ENCODE peak calls at places on chromosomes 6 and 20, in four cellular contexts. One of them, this sample, is unnamed.

GRCh38 chr20:23232679-23233308 is 117.8 kb upstream of the NXT1 start:
- DNase-seq in HepG2: peak; percentile 92
- DNase-seq in K562: no peak
- DNase-seq in GM12878: no peak
- DNase-seq in this sample: no peak

GRCh38 chr6:111552241-111552744 is 53.4 kb downstream of the TRAF3IP2 start:
- DNase-seq in HepG2: no peak
- DNase-seq in K562: no peak
- DNase-seq in GM12878: no peak
- DNase-seq in this sample: no peak

GRCh38 chr6:9370480-9370879 is 935.1 kb upstream of the SLC35B3 start:
- DNase-seq in HepG2: no peak
- DNase-seq in K562: no peak
- DNase-seq in GM12878: no peak
- DNase-seq in this sample: no peak

GRCh38 chr6:144730088-144730640 is 445.0 kb downstream of the UTRN start:
- DNase-seq in HepG2: no peak
- DNase-seq in K562: no peak
- DNase-seq in GM12878: no peak
- DNase-seq in this sample: no peak

GRCh38 chr6:52286798-52287432 is 2.4 kb upstream of the MCM3 start:
- DNase-seq in HepG2: peak; percentile 89
- DNase-seq in K562: peak; percentile 45
- DNase-seq in GM12878: no peak
- DNase-seq in this sample: peak; percentile 73

GRCh38 chr6:72704979-72705378 is 83.1 kb downstream of the KCNQ5 start:
- DNase-seq in HepG2: peak; percentile 2
- DNase-seq in K562: no peak
- DNase-seq in GM12878: no peak
- DNase-seq in this sample: no peak

GRCh38 chr6:152432758-152433157 is 204.4 kb downstream of the SYNE1 start:
- DNase-seq in HepG2: no peak
- DNase-seq in K562: no peak
- DNase-seq in GM12878: no peak
- DNase-seq in this sample: no peak

GRCh38 chr20:53952528-53953096 is 117.8 kb downstream of the BCAS1 start:
- DNase-seq in HepG2: no peak
- DNase-seq in K562: no peak
- DNase-seq in GM12878: no peak
- DNase-seq in this sample: no peak

GRCh38 chr20:31721408-31722332 is 998 bp downstream of the BCL2L1 start:
- DNase-seq in HepG2: no peak
- DNase-seq in K562: no peak
- DNase-seq in GM12878: no peak
- DNase-seq in this sample: no peak

GRCh38 chr20:40562031-40562430 is 127.0 kb downstream of the MAFB start:
- DNase-seq in HepG2: no peak
- DNase-seq in K562: no peak
- DNase-seq in GM12878: no peak
- DNase-seq in this sample: peak; percentile 19

GRCh38 chr6:46220351-46221220 is 49.8 kb upstream of the ENPP5 start:
- DNase-seq in HepG2: no peak
- DNase-seq in K562: no peak
- DNase-seq in GM12878: peak; percentile 71
- DNase-seq in this sample: no peak

GRCh38 chr20:49210101-49210749 is 9.0 kb upstream of the DDX27 start:
- DNase-seq in HepG2: no peak
- DNase-seq in K562: no peak
- DNase-seq in GM12878: no peak
- DNase-seq in this sample: no peak

GRCh38 chr20:58722877-58723627 is 30.5 kb downstream of the NPEPL1 start:
- DNase-seq in HepG2: no peak
- DNase-seq in K562: no peak
- DNase-seq in GM12878: no peak
- DNase-seq in this sample: no peak

GRCh38 chr6:99589290-99589672 is 17.4 kb upstream of the PRDM13 start:
- DNase-seq in HepG2: no peak
- DNase-seq in K562: no peak
- DNase-seq in GM12878: no peak
- DNase-seq in this sample: no peak

GRCh38 chr6:135231469-135231844 is 50.3 kb downstream of the MYB start:
- DNase-seq in HepG2: no peak
- DNase-seq in K562: no peak
- DNase-seq in GM12878: peak; percentile 59
- DNase-seq in this sample: no peak

GRCh38 chr6:132153221-132153896 is 202.2 kb upstream of the CCN2 start:
- DNase-seq in HepG2: no peak
- DNase-seq in K562: no peak
- DNase-seq in GM12878: no peak
- DNase-seq in this sample: no peak

GRCh38 chr20:49615401-49616153 is 47.6 kb upstream of the PTGIS start:
- DNase-seq in HepG2: peak; percentile 62
- DNase-seq in K562: no peak
- DNase-seq in GM12878: no peak
- DNase-seq in this sample: peak; percentile 83

GRCh38 chr6:2275892-2276242 is 30.5 kb upstream of the GMDS start:
- DNase-seq in HepG2: no peak
- DNase-seq in K562: no peak
- DNase-seq in GM12878: no peak
- DNase-seq in this sample: no peak

GRCh38 chr6:93036835-93037234 is 382.5 kb downstream of the EPHA7 start:
- DNase-seq in HepG2: peak; percentile 4
- DNase-seq in K562: no peak
- DNase-seq in GM12878: no peak
- DNase-seq in this sample: peak; percentile 2

GRCh38 chr6:33324139-33324538 is 6.6 kb upstream of the ZBTB22 start:
- DNase-seq in HepG2: no peak
- DNase-seq in K562: no peak
- DNase-seq in GM12878: no peak
- DNase-seq in this sample: no peak

GRCh38 chr20:22499475-22500174 is 84.7 kb downstream of the FOXA2 start:
- DNase-seq in HepG2: no peak
- DNase-seq in K562: no peak
- DNase-seq in GM12878: no peak
- DNase-seq in this sample: no peak

GRCh38 chr6:47483853-47484546 is 6.4 kb downstream of the CD2AP start:
- DNase-seq in HepG2: peak; percentile 31
- DNase-seq in K562: no peak
- DNase-seq in GM12878: no peak
- DNase-seq in this sample: no peak

GRCh38 chr6:47479874-47480273 is 2.3 kb downstream of the CD2AP start:
- DNase-seq in HepG2: no peak
- DNase-seq in K562: no peak
- DNase-seq in GM12878: no peak
- DNase-seq in this sample: no peak

GRCh38 chr6:47483516-47483852 is 5.9 kb downstream of the CD2AP start:
- DNase-seq in HepG2: no peak
- DNase-seq in K562: no peak
- DNase-seq in GM12878: no peak
- DNase-seq in this sample: no peak

GRCh38 chr6:47479156-47479541 is 1.6 kb downstream of the CD2AP start:
- DNase-seq in HepG2: no peak
- DNase-seq in K562: no peak
- DNase-seq in GM12878: no peak
- DNase-seq in this sample: no peak

GRCh38 chr6:47481806-47482205 is 4.2 kb downstream of the CD2AP start:
- DNase-seq in HepG2: no peak
- DNase-seq in K562: no peak
- DNase-seq in GM12878: no peak
- DNase-seq in this sample: no peak
- TF ChIP-seq POLR2AphosphoS2 in HepG2: no peak
- TF ChIP-seq POLR2AphosphoS2 in K562: no peak
- TF ChIP-seq POLR2AphosphoS2 in GM12878: no peak
- TF ChIP-seq POLR2AphosphoS2 in this sample: no peak

GRCh38 chr6:17446713-17447112 is 53.3 kb downstream of the CAP2 start:
- DNase-seq in HepG2: no peak
- DNase-seq in K562: no peak
- DNase-seq in GM12878: no peak
- DNase-seq in this sample: no peak
- TF ChIP-seq POLR2AphosphoS2 in HepG2: no peak
- TF ChIP-seq POLR2AphosphoS2 in K562: no peak
- TF ChIP-seq POLR2AphosphoS2 in GM12878: no peak
- TF ChIP-seq POLR2AphosphoS2 in this sample: no peak

GRCh38 chr20:36173451-36173933 is 19.0 kb downstream of the EPB41L1 start:
- DNase-seq in HepG2: no peak
- DNase-seq in K562: peak; percentile 49
- DNase-seq in GM12878: no peak
- DNase-seq in this sample: no peak
- TF ChIP-seq POLR2AphosphoS2 in HepG2: no peak
- TF ChIP-seq POLR2AphosphoS2 in K562: no peak
- TF ChIP-seq POLR2AphosphoS2 in GM12878: no peak
- TF ChIP-seq POLR2AphosphoS2 in this sample: no peak

GRCh38 chr20:51637241-51637640 is 94.7 kb upstream of the NFATC2 start:
- DNase-seq in HepG2: no peak
- DNase-seq in K562: no peak
- DNase-seq in GM12878: no peak
- DNase-seq in this sample: no peak

GRCh38 chr20:51640743-51641142 is 98.2 kb upstream of the NFATC2 start:
- DNase-seq in HepG2: no peak
- DNase-seq in K562: no peak
- DNase-seq in GM12878: no peak
- DNase-seq in this sample: no peak

GRCh38 chr20:51641866-51642265 is 99.3 kb upstream of the NFATC2 start:
- DNase-seq in HepG2: no peak
- DNase-seq in K562: no peak
- DNase-seq in GM12878: no peak
- DNase-seq in this sample: no peak

GRCh38 chr20:51636123-51636522 is 93.6 kb upstream of the NFATC2 start:
- DNase-seq in HepG2: no peak
- DNase-seq in K562: no peak
- DNase-seq in GM12878: no peak
- DNase-seq in this sample: no peak

GRCh38 chr20:51639206-51639832 is 96.8 kb upstream of the NFATC2 start:
- DNase-seq in HepG2: peak; percentile 75
- DNase-seq in K562: peak; percentile 77
- DNase-seq in GM12878: no peak
- DNase-seq in this sample: peak; percentile 74
- TF ChIP-seq POLR2AphosphoS2 in HepG2: no peak
- TF ChIP-seq POLR2AphosphoS2 in K562: no peak
- TF ChIP-seq POLR2AphosphoS2 in GM12878: no peak
- TF ChIP-seq POLR2AphosphoS2 in this sample: no peak

GRCh38 chr20:51427625-51428291 is 114.8 kb downstream of the NFATC2 start:
- DNase-seq in HepG2: no peak
- DNase-seq in K562: no peak
- DNase-seq in GM12878: no peak
- DNase-seq in this sample: no peak

GRCh38 chr20:51426879-51427624 is 115.5 kb downstream of the NFATC2 start:
- DNase-seq in HepG2: peak; percentile 48
- DNase-seq in K562: no peak
- DNase-seq in GM12878: no peak
- DNase-seq in this sample: no peak

GRCh38 chr20:51424270-51425041 is 118.1 kb downstream of the NFATC2 start:
- DNase-seq in HepG2: no peak
- DNase-seq in K562: no peak
- DNase-seq in GM12878: no peak
- DNase-seq in this sample: no peak

GRCh38 chr20:51423810-51424209 is 118.7 kb downstream of the NFATC2 start:
- DNase-seq in HepG2: no peak
- DNase-seq in K562: no peak
- DNase-seq in GM12878: no peak
- DNase-seq in this sample: no peak

GRCh38 chr20:51425347-51426106 is 117.0 kb downstream of the NFATC2 start:
- DNase-seq in HepG2: no peak
- DNase-seq in K562: no peak
- DNase-seq in GM12878: no peak
- DNase-seq in this sample: no peak
- TF ChIP-seq POLR2AphosphoS2 in HepG2: no peak
- TF ChIP-seq POLR2AphosphoS2 in K562: no peak
- TF ChIP-seq POLR2AphosphoS2 in GM12878: no peak
- TF ChIP-seq POLR2AphosphoS2 in this sample: no peak

GRCh38 chr6:3752538-3753227 is 1.2 kb upstream of the PXDC1 start:
- DNase-seq in HepG2: no peak
- DNase-seq in K562: no peak
- DNase-seq in GM12878: no peak
- DNase-seq in this sample: no peak

GRCh38 chr6:3750324-3751018 is 1.0 kb downstream of the PXDC1 start:
- DNase-seq in HepG2: peak; percentile 62
- DNase-seq in K562: peak; percentile 55
- DNase-seq in GM12878: no peak
- DNase-seq in this sample: no peak

GRCh38 chr6:3751730-3752537 is 421 bp upstream of the PXDC1 start:
- DNase-seq in HepG2: peak; percentile 87
- DNase-seq in K562: peak; percentile 80
- DNase-seq in GM12878: no peak
- DNase-seq in this sample: peak; percentile 81

GRCh38 chr6:3749991-3750323 is 1.6 kb downstream of the PXDC1 start:
- DNase-seq in HepG2: peak; percentile 30
- DNase-seq in K562: peak; percentile 30
- DNase-seq in GM12878: no peak
- DNase-seq in this sample: no peak

DNA sequence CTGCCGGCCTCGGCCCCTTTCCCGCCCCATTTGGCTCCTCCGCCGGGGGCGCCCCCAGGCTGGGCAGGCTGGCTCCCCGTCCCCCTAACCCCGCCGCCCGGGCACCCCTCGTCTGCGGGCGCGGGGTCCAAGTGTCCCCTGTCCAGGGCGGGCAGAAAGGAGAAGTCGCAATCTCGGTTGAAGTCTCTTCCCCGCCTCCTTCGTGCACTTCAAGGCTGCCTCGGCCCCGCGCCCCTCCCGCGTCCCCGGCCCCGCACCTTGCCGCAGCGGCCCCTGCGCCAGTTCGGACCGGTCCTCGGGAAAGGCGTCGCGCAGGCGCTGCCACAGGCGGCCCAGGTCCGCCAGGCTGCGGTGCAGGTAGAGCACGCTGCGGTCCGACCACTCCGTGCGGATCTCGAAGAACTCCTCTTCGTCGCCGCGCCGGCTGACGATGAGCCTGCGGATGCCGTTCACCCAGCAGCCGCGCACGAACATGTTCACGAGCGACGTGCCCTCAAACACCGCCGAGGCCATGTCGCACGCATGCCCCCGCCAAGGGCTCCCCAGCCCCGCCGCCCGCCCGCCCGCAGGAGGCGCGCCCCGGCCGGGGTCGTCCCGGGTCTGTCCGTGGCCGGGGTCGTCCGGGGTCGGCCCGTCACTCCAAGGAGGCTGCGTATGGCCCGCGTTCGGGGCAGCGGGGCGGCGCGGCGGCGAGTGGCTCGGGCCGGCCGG is at the start of gene PXDC1:
- DNase-seq in HepG2: no peak
- DNase-seq in K562: no peak
- DNase-seq in GM12878: no peak
- DNase-seq in this sample: no peak
- TF ChIP-seq POLR2AphosphoS2 in HepG2: no peak
- TF ChIP-seq POLR2AphosphoS2 in K562: no peak
- TF ChIP-seq POLR2AphosphoS2 in GM12878: no peak
- TF ChIP-seq POLR2AphosphoS2 in this sample: no peak

DNA sequence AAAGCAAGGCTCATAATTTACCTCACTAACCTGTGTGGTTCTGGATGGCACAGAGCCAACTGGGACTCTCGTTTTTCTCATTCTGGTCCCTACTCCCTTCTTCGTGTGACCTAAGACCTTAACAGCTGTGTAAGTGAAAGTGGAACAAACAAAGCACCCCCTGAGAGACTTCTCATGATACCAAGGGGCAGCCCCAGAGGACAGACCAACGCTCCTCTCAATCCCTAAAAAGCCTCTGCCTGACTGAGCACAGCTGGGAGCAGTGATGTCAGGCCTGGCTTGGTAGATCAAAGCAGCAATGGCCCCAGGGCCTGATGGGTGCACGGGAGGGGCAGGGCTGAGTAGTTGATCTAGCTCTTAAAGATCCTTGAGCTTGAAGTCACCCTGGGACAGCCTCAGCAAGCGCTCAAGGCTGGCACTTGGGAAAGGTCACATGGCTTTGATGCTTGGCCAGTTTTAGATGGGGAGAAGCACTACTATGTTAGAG is 16.2 kb upstream of the TGM2 start:
- DNase-seq in HepG2: no peak
- DNase-seq in K562: no peak
- DNase-seq in GM12878: peak; percentile 62
- DNase-seq in this sample: no peak
- TF ChIP-seq POLR2AphosphoS2 in HepG2: no peak
- TF ChIP-seq POLR2AphosphoS2 in K562: no peak
- TF ChIP-seq POLR2AphosphoS2 in GM12878: no peak
- TF ChIP-seq POLR2AphosphoS2 in this sample: no peak